ENCODE peak calls at places on chromosomes 6 and 20, in five cellular contexts. G, E, S, K and A are unnamed samples.

GRCh38 chr6:29591677-29592076 is 6.8 kb downstream of the OR2H2 start:
- DNase-seq in K (no peak), G (no peak), E (no peak), S (no peak), A (no peak)

GRCh38 chr6:41462033-41462432 is 84.1 kb upstream of the FOXP4 start:
- DNase-seq in E (no peak), S (no peak), K (no peak), G (no peak), A (no peak)

GRCh38 chr20:59222982-59223610 is 59.5 kb downstream of the ZNF831 start:
- DNase-seq in E (peak), G (no peak), K (peak), S (no peak), A (peak)

GRCh38 chr6:42224222-42225042 is 6.8 kb upstream of the MRPS10 start:
- DNase-seq in K (peak), E (no peak), S (peak), G (no peak), A (no peak)

GRCh38 chr6:76382201-76382600 is 309.7 kb upstream of the IMPG1 start:
- DNase-seq in S (no peak), K (no peak), E (no peak), G (no peak), A (no peak)

GRCh38 chr6:36216559-36216958 is 20.0 kb downstream of the BRPF3 start:
- DNase-seq in K (peak), G (no peak), E (no peak), S (peak), A (no peak)

GRCh38 chr20:23257848-23258746 is 92.5 kb upstream of the NXT1 start:
- DNase-seq in K (peak), G (no peak), S (peak), E (no peak), A (no peak)

GRCh38 chr6:152124432-152125074 is 317.1 kb downstream of the ESR1 start:
- DNase-seq in E (no peak), S (peak), K (peak), G (no peak), A (peak)